ENCODE peak calls at places on chromosomes 11 and 22, in six cellular contexts. K is Caco-2, C is HCT116, T is brain microvascular endothelial cell, S is cardiac muscle cell, B is AG04450. O is an unnamed sample.
A peak's percentile ranks its signal among the peaks of the same experiment; 100 is the strongest.

GRCh38 chr11:57763568-57763967 is 2.0 kb downstream of the CTNND1 start:
- DNase-seq in K (peak; percentile 53), C (no peak), T (peak; percentile 45), S (peak; percentile 50), B (no peak), O (peak; percentile 61)

GRCh38 chr11:127859941-127860354 is 727.4 kb downstream of the ETS1 start:
- DNase-seq in K (no peak), C (no peak), T (peak; percentile 14), S (no peak), B (no peak), O (no peak)

GRCh38 chr22:20251981-20252380 is 16.1 kb downstream of the RTN4R start:
- DNase-seq in K (no peak), C (no peak), T (no peak), S (no peak), B (no peak), O (no peak)

GRCh38 chr22:46351767-46352166 is 16.3 kb downstream of the TRMU start:
- DNase-seq in K (no peak), C (no peak), T (no peak), S (no peak), B (no peak), O (no peak)

GRCh38 chr11:13448876-13449275 is 14.1 kb downstream of the BTBD10 start:
- DNase-seq in K (no peak), C (no peak), T (no peak), S (no peak), B (no peak), O (peak; percentile 81)

GRCh38 chr11:86079421-86079820 is 10.5 kb upstream of the PICALM start:
- DNase-seq in K (no peak), C (no peak), T (no peak), S (no peak), B (no peak), O (no peak)

GRCh38 chr22:23256986-23257888 is 76.9 kb downstream of the BCR start:
- DNase-seq in K (no peak), C (no peak), T (no peak), S (peak; percentile 49), B (no peak), O (peak; percentile 62)

GRCh38 chr22:43118024-43118849 is 7.7 kb downstream of the BIK start:
- DNase-seq in K (no peak), C (no peak), T (no peak), S (no peak), B (no peak), O (no peak)

GRCh38 chr11:17171342-17171741 is 36.4 kb downstream of the PIK3C2A start:
- DNase-seq in K (no peak), C (no peak), T (no peak), S (no peak), B (peak; percentile 8), O (peak; percentile 71)

GRCh38 chr22:35959121-35959800 is 69.4 kb downstream of the RBFOX2 start:
- DNase-seq in K (no peak), C (no peak), T (no peak), S (no peak), B (no peak), O (no peak)

GRCh38 chr11:105046898-105047579 is 1.9 kb upstream of the CARD16 start:
- DNase-seq in K (peak; percentile 52), C (no peak), T (peak; percentile 94), S (no peak), B (peak; percentile 99), O (peak; percentile 95)

GRCh38 chr22:34333285-34333684 is 413.0 kb upstream of the LARGE1 start:
- DNase-seq in K (no peak), C (no peak), T (no peak), S (no peak), B (no peak), O (no peak)

GRCh38 chr11:86089659-86090058 is 20.8 kb upstream of the PICALM start:
- DNase-seq in K (no peak), C (no peak), T (no peak), S (no peak), B (no peak), O (peak; percentile 68)

GRCh38 chr11:96486890-96487633 is 97.2 kb downstream of the JRKL start:
- DNase-seq in K (peak; percentile 76), C (no peak), T (peak; percentile 40), S (peak; percentile 17), B (no peak), O (peak; percentile 27)

GRCh38 chr11:20931029-20931428 is 261.6 kb downstream of the NELL1 start:
- DNase-seq in K (no peak), C (no peak), T (no peak), S (no peak), B (no peak), O (no peak)

DNA sequence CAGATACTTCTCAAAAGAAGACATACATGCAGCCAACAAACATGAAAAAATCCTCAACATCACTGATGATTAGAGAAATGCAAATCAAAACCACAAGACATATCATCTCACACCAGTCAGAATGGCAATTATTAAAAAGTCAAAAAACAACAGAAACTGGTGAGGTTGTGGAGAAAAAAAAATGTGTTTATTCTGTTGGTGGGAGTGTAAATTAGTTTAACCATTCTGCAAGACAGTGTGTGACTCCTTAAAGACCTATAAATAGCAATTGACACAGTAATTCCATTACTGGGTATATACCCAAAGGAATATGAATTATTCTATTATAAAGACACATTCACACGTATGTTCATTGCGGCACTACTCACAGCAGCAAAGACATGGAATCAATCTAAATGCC is 427.3 kb upstream of the CHORDC1 start:
- DNase-seq in K (no peak), C (no peak), T (no peak), S (no peak), B (no peak), O (no peak)
- H3K4me3 ChIP-seq in K (no peak overlapping the region), C (no peak overlapping the region), T (no peak overlapping the region), S (no peak overlapping the region), B (no peak overlapping the region), O (no peak overlapping the region)

GRCh38 chr22:17888855-17889254 is 114.6 kb upstream of the BID start:
- DNase-seq in K (no peak), C (no peak), T (peak; percentile 16), S (peak; percentile 58), B (no peak), O (peak; percentile 15)
- TF ChIP-seq CTCF in K (no peak), C (no peak), T (peak; percentile 78), S (peak; percentile 56), B (peak; percentile 62), O (no peak)

GRCh38 chr11:2699531-2700414 is at the start of gene KCNQ1OT1:
- DNase-seq in K (peak; percentile 97), C (peak; percentile 83), T (peak; percentile 88), S (peak; percentile 88), B (peak; percentile 78), O (peak; percentile 91)

GRCh38 chr11:2698386-2699184 is 1.2 kb downstream of the KCNQ1OT1 start:
- DNase-seq in K (peak; percentile 32), C (no peak), T (no peak), S (no peak), B (no peak), O (peak; percentile 9)

GRCh38 chr11:2699185-2699530 is 636 bp downstream of the KCNQ1OT1 start:
- DNase-seq in K (peak; percentile 56), C (no peak), T (no peak), S (peak; percentile 46), B (no peak), O (no peak)

GRCh38 chr11:2696461-2696860 is 3.3 kb downstream of the KCNQ1OT1 start:
- DNase-seq in K (no peak), C (no peak), T (no peak), S (no peak), B (no peak), O (no peak)

GRCh38 chr11:2697871-2698270 is 1.9 kb downstream of the KCNQ1OT1 start:
- DNase-seq in K (no peak), C (no peak), T (no peak), S (no peak), B (no peak), O (no peak)
- H3K4me3 ChIP-seq in K (peak overlapping the region; percentile 92), C (no peak overlapping the region), T (peak overlapping the region; percentile 79), S (peak overlapping the region; percentile 70), B (peak overlapping the region; percentile 60), O (peak overlapping the region; percentile 77)

DNA sequence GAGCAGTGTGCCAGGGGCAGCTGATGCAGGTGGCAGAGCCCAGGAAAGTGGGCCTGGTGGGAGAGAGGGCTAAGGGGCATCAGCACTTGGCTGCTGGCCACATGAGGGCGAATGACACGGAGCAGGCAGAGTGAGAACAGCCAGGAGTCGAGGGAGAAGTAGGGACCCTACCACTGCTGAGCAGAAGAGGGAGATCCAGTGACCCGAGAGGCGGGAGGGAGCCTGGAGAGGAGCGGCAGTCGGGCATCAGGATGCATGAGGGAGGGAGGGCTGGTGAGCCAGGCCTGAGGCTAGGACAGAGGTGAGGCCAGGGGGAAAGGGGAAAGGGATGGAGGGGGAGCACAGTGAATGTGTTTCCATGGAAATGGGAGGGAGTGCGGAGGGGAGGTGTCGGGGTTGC is 36.9 kb upstream of the WNT11 start:
- DNase-seq in K (no peak), C (no peak), T (no peak), S (peak; percentile 53), B (no peak), O (no peak)
- TF ChIP-seq CTCF in K (no peak), C (no peak), T (no peak), S (no peak), B (no peak), O (no peak)